ENCODE peak calls at places on chromosomes 13 and 19, in seven cellular contexts. One of them, this sample, is unnamed.

GRCh38 chr13:41054212-41054877 is 7.0 kb upstream of the WBP4 start:
- DNase-seq in GM12878: peak
- DNase-seq in HepG2: peak
- DNase-seq in H1: no peak
- DNase-seq in K562: no peak
- DNase-seq in HCT116: no peak
- DNase-seq in SK-N-SH: peak
- DNase-seq in this sample: peak

GRCh38 chr13:85508683-85509329 is 290.4 kb downstream of the SLITRK6 start:
- DNase-seq in HCT116: no peak
- DNase-seq in SK-N-SH: no peak
- DNase-seq in GM12878: no peak
- DNase-seq in H1: peak
- DNase-seq in K562: no peak
- DNase-seq in HepG2: no peak
- DNase-seq in this sample: peak

GRCh38 chr19:38399081-38399480 is 3.8 kb upstream of the FAM98C start:
- DNase-seq in H1: no peak
- DNase-seq in HCT116: no peak
- DNase-seq in K562: no peak
- DNase-seq in GM12878: no peak
- DNase-seq in HepG2: no peak
- DNase-seq in SK-N-SH: no peak
- DNase-seq in this sample: no peak

GRCh38 chr19:18206018-18206417 is 2.2 kb upstream of the RAB3A start:
- DNase-seq in K562: no peak
- DNase-seq in H1: no peak
- DNase-seq in HCT116: no peak
- DNase-seq in GM12878: no peak
- DNase-seq in HepG2: no peak
- DNase-seq in SK-N-SH: no peak
- DNase-seq in this sample: no peak

GRCh38 chr13:24921881-24922280 is 157.9 kb downstream of the RNF17 start:
- DNase-seq in H1: no peak
- DNase-seq in K562: no peak
- DNase-seq in SK-N-SH: no peak
- DNase-seq in HepG2: no peak
- DNase-seq in HCT116: no peak
- DNase-seq in GM12878: no peak
- DNase-seq in this sample: no peak

GRCh38 chr19:6519289-6519688 is 11.5 kb upstream of the TNFSF9 start:
- DNase-seq in H1: no peak
- DNase-seq in GM12878: no peak
- DNase-seq in K562: no peak
- DNase-seq in SK-N-SH: no peak
- DNase-seq in HCT116: no peak
- DNase-seq in HepG2: no peak
- DNase-seq in this sample: no peak

GRCh38 chr13:57633950-57634828 is 2.6 kb downstream of the PCDH17 start:
- DNase-seq in H1: peak
- DNase-seq in HCT116: no peak
- DNase-seq in K562: no peak
- DNase-seq in GM12878: no peak
- DNase-seq in HepG2: no peak
- DNase-seq in SK-N-SH: peak
- DNase-seq in this sample: no peak

GRCh38 chr19:7746903-7747884 is at the start of gene CD209:
- DNase-seq in SK-N-SH: no peak
- DNase-seq in HepG2: no peak
- DNase-seq in K562: no peak
- DNase-seq in HCT116: no peak
- DNase-seq in H1: no peak
- DNase-seq in GM12878: no peak
- DNase-seq in this sample: no peak

GRCh38 chr13:110759710-110760109 is 46.2 kb downstream of the ING1 start:
- DNase-seq in GM12878: no peak
- DNase-seq in HepG2: no peak
- DNase-seq in SK-N-SH: no peak
- DNase-seq in K562: no peak
- DNase-seq in H1: no peak
- DNase-seq in HCT116: no peak
- DNase-seq in this sample: no peak
- TF ChIP-seq JUND in GM12878: no peak
- TF ChIP-seq JUND in HepG2: no peak
- TF ChIP-seq JUND in SK-N-SH: no peak
- TF ChIP-seq JUND in K562: no peak
- TF ChIP-seq JUND in H1: no peak
- TF ChIP-seq JUND in HCT116: no peak
- TF ChIP-seq JUND in this sample: no peak

GRCh38 chr13:99360696-99361095 is 53.5 kb upstream of the GPR183 start:
- DNase-seq in HepG2: no peak
- DNase-seq in HCT116: no peak
- DNase-seq in GM12878: no peak
- DNase-seq in SK-N-SH: no peak
- DNase-seq in K562: no peak
- DNase-seq in H1: peak
- DNase-seq in this sample: no peak
- TF ChIP-seq JUND in HepG2: no peak
- TF ChIP-seq JUND in HCT116: no peak
- TF ChIP-seq JUND in GM12878: no peak
- TF ChIP-seq JUND in SK-N-SH: no peak
- TF ChIP-seq JUND in K562: no peak
- TF ChIP-seq JUND in H1: no peak
- TF ChIP-seq JUND in this sample: no peak

GRCh38 chr13:111219306-111219705 is 101.1 kb upstream of the TEX29 start:
- DNase-seq in GM12878: no peak
- DNase-seq in HepG2: no peak
- DNase-seq in K562: no peak
- DNase-seq in HCT116: no peak
- DNase-seq in H1: no peak
- DNase-seq in SK-N-SH: no peak
- DNase-seq in this sample: no peak
- TF ChIP-seq JUND in GM12878: no peak
- TF ChIP-seq JUND in HepG2: no peak
- TF ChIP-seq JUND in K562: no peak
- TF ChIP-seq JUND in HCT116: no peak
- TF ChIP-seq JUND in H1: no peak
- TF ChIP-seq JUND in SK-N-SH: no peak
- TF ChIP-seq JUND in this sample: no peak

GRCh38 chr13:22812793-22813192 is 368.0 kb upstream of the SGCG start:
- DNase-seq in GM12878: no peak
- DNase-seq in HCT116: no peak
- DNase-seq in HepG2: no peak
- DNase-seq in H1: no peak
- DNase-seq in SK-N-SH: no peak
- DNase-seq in K562: no peak
- DNase-seq in this sample: no peak
- TF ChIP-seq JUND in GM12878: no peak
- TF ChIP-seq JUND in HCT116: no peak
- TF ChIP-seq JUND in HepG2: no peak
- TF ChIP-seq JUND in H1: no peak
- TF ChIP-seq JUND in SK-N-SH: no peak
- TF ChIP-seq JUND in K562: no peak
- TF ChIP-seq JUND in this sample: no peak

GRCh38 chr19:29397748-29398147 is 128.0 kb upstream of the VSTM2B start:
- DNase-seq in HCT116: no peak
- DNase-seq in GM12878: no peak
- DNase-seq in HepG2: no peak
- DNase-seq in H1: no peak
- DNase-seq in K562: no peak
- DNase-seq in SK-N-SH: no peak
- DNase-seq in this sample: peak
- TF ChIP-seq JUND in HCT116: no peak
- TF ChIP-seq JUND in GM12878: no peak
- TF ChIP-seq JUND in HepG2: no peak
- TF ChIP-seq JUND in H1: no peak
- TF ChIP-seq JUND in K562: no peak
- TF ChIP-seq JUND in SK-N-SH: no peak
- TF ChIP-seq JUND in this sample: no peak

GRCh38 chr19:4196009-4196408 is 13.5 kb downstream of the ANKRD24 start:
- DNase-seq in HepG2: no peak
- DNase-seq in SK-N-SH: no peak
- DNase-seq in H1: no peak
- DNase-seq in GM12878: no peak
- DNase-seq in K562: no peak
- DNase-seq in HCT116: no peak
- DNase-seq in this sample: no peak

GRCh38 chr19:4191044-4191443 is 8.6 kb downstream of the ANKRD24 start:
- DNase-seq in GM12878: no peak
- DNase-seq in HCT116: no peak
- DNase-seq in K562: no peak
- DNase-seq in SK-N-SH: no peak
- DNase-seq in H1: no peak
- DNase-seq in HepG2: no peak
- DNase-seq in this sample: no peak

GRCh38 chr19:4196587-4197148 is 14.2 kb downstream of the ANKRD24 start:
- DNase-seq in HepG2: no peak
- DNase-seq in GM12878: no peak
- DNase-seq in K562: no peak
- DNase-seq in H1: no peak
- DNase-seq in HCT116: no peak
- DNase-seq in SK-N-SH: no peak
- DNase-seq in this sample: no peak

GRCh38 chr19:4197228-4197624 is 14.7 kb downstream of the ANKRD24 start:
- DNase-seq in H1: no peak
- DNase-seq in HCT116: no peak
- DNase-seq in K562: no peak
- DNase-seq in GM12878: no peak
- DNase-seq in HepG2: no peak
- DNase-seq in SK-N-SH: no peak
- DNase-seq in this sample: no peak

GRCh38 chr19:4194353-4194752 is 11.9 kb downstream of the ANKRD24 start:
- DNase-seq in HCT116: no peak
- DNase-seq in SK-N-SH: no peak
- DNase-seq in HepG2: no peak
- DNase-seq in K562: no peak
- DNase-seq in GM12878: no peak
- DNase-seq in H1: no peak
- DNase-seq in this sample: no peak
- TF ChIP-seq JUND in HCT116: no peak
- TF ChIP-seq JUND in SK-N-SH: no peak
- TF ChIP-seq JUND in HepG2: no peak
- TF ChIP-seq JUND in K562: no peak
- TF ChIP-seq JUND in GM12878: no peak
- TF ChIP-seq JUND in H1: no peak
- TF ChIP-seq JUND in this sample: no peak

GRCh38 chr19:46002678-46003275 is 7.5 kb downstream of the CCDC61 start:
- DNase-seq in K562: no peak
- DNase-seq in HCT116: no peak
- DNase-seq in SK-N-SH: no peak
- DNase-seq in H1: no peak
- DNase-seq in HepG2: no peak
- DNase-seq in GM12878: no peak
- DNase-seq in this sample: no peak
- TF ChIP-seq JUND in K562: no peak
- TF ChIP-seq JUND in HCT116: no peak
- TF ChIP-seq JUND in SK-N-SH: no peak
- TF ChIP-seq JUND in H1: no peak
- TF ChIP-seq JUND in HepG2: no peak
- TF ChIP-seq JUND in GM12878: no peak
- TF ChIP-seq JUND in this sample: no peak

This sample was measured in T47D.